ENCODE peak calls at places on chromosome 14, in six cellular contexts. U, L, F, W, C and K are unnamed samples.

GRCh38 chr14:33589334-33589733 is 361.5 kb downstream of the EGLN3 start:
- DNase-seq in U (no peak), L (no peak), F (peak), W (peak), C (peak), K (no peak)

GRCh38 chr14:69651653-69652052 is 40.3 kb downstream of the SUSD6 start:
- DNase-seq in W (no peak), F (peak), L (no peak), C (no peak), U (no peak), K (no peak)

GRCh38 chr14:59424707-59425106 is 40.5 kb downstream of the GPR135 start:
- DNase-seq in L (no peak), C (peak), U (no peak), F (no peak), W (no peak), K (no peak)

GRCh38 chr14:68816943-68817430 is 24.1 kb upstream of the ZFP36L1 start:
- DNase-seq in L (no peak), C (no peak), U (no peak), F (no peak), W (no peak), K (no peak)

GRCh38 chr14:102524026-102524450 is 14.5 kb upstream of the ANKRD9 start:
- DNase-seq in L (no peak), F (no peak), W (no peak), U (no peak), C (no peak), K (no peak)

GRCh38 chr14:95547626-95548327 is 12.9 kb downstream of the GLRX5 start:
- DNase-seq in U (no peak), C (peak), L (no peak), F (no peak), W (peak), K (no peak)

GRCh38 chr14:104086661-104087461 is 1.4 kb downstream of the ASPG start:
- DNase-seq in W (no peak), L (no peak), C (no peak), U (no peak), F (peak), K (peak)

GRCh38 chr14:26595922-26596721 is 1.7 kb downstream of the NOVA1 start:
- DNase-seq in U (no peak), F (peak), W (no peak), L (no peak), C (peak), K (peak)

GRCh38 chr14:91303091-91303923 is 58.8 kb upstream of the GPR68 start:
- DNase-seq in U (peak), C (peak), W (peak), F (no peak), L (peak), K (no peak)